ENCODE peak calls at places on chromosomes 11 and 22, in nine cellular contexts. N, U, V, M, K, I, W, S and O are unnamed samples.

GRCh38 chr11:62575156-62575555 is 1.5 kb upstream of the EEF1G start:
- DNase-seq in M (no peak), K (no peak), N (no peak), W (no peak), V (no peak), U (no peak), I (no peak), S (no peak), O (no peak)

GRCh38 chr11:110710520-110711381 is 1.5 kb downstream of the ARHGAP20 start:
- DNase-seq in N (peak; percentile 35), M (no peak), V (peak; percentile 2), W (no peak), S (no peak), K (peak; percentile 51), U (peak; percentile 16), I (no peak), O (no peak)

GRCh38 chr11:104897891-104898684 is at the start of gene CASP12:
- DNase-seq in N (no peak), W (no peak), U (no peak), M (no peak), V (no peak), S (no peak), K (peak; percentile 32), I (no peak), O (peak; percentile 1)

GRCh38 chr11:129618046-129618569 is 197.5 kb upstream of the TMEM45B start:
- DNase-seq in I (no peak), S (no peak), M (no peak), V (no peak), W (no peak), N (no peak), U (no peak), K (no peak), O (no peak)

GRCh38 chr22:27866136-27867091 is 52.6 kb downstream of the PITPNB start:
- DNase-seq in U (no peak), V (no peak), N (no peak), W (no peak), K (peak; percentile 99), S (no peak), I (no peak), M (peak; percentile 89), O (no peak)

GRCh38 chr11:34644669-34645406 is 23.9 kb downstream of the EHF start:
- DNase-seq in K (peak; percentile 89), I (no peak), W (no peak), V (no peak), N (no peak), S (no peak), M (peak; percentile 63), U (no peak), O (peak; percentile 84)

GRCh38 chr22:50671641-50672040 is 982 bp upstream of the SHANK3 start:
- DNase-seq in N (no peak), M (no peak), W (no peak), S (no peak), V (no peak), U (no peak), K (no peak), I (no peak), O (peak; percentile 31)

GRCh38 chr22:47795477-47796127 is 1033.2 kb downstream of the TBC1D22A start:
- DNase-seq in W (no peak), N (no peak), K (no peak), V (no peak), I (no peak), M (no peak), S (no peak), U (no peak), O (no peak)